ENCODE peak calls at places on chromosomes 4 and X, in four cellular contexts. E is GM12864, L is fibroblast of mammary gland, S is breast epithelium. Y is an unnamed sample.
A peak's percentile ranks its signal among the peaks of the same experiment; 100 is the strongest.

GRCh38 chrX:97587171-97587570 is 703.5 kb downstream of the RPA4 start:
- DNase-seq in L (no peak), E (no peak), S (no peak), Y (no peak)

GRCh38 chr4:139892973-139893736 is 227.5 kb downstream of the MGST2 start:
- DNase-seq in E (no peak), L (no peak), S (no peak), Y (no peak)

GRCh38 chr4:186297013-186297645 is 31.1 kb downstream of the F11 start:
- DNase-seq in L (peak; percentile 62), S (no peak), E (peak; percentile 16), Y (peak; percentile 40)

GRCh38 chrX:9816094-9816700 is 30.0 kb downstream of the SHROOM2 start:
- DNase-seq in L (no peak), E (no peak), S (no peak), Y (no peak)

GRCh38 chrX:132743086-132743485 is 215.3 kb downstream of the HS6ST2 start:
- DNase-seq in S (no peak), L (no peak), E (no peak), Y (no peak)

GRCh38 chr4:21900211-21900610 is 48.4 kb downstream of the KCNIP4 start:
- DNase-seq in S (no peak), L (peak; percentile 39), E (no peak), Y (peak; percentile 24)

GRCh38 chr4:184331155-184331995 is 113.7 kb upstream of the ENPP6 start:
- DNase-seq in L (no peak), S (peak; percentile 82), E (no peak), Y (no peak)

GRCh38 chr4:150960079-150960478 is 55.0 kb downstream of the LRBA start:
- DNase-seq in E (no peak), S (no peak), L (peak; percentile 62), Y (peak; percentile 21)

GRCh38 chrX:115067812-115068211 is 50.4 kb upstream of the IL13RA2 start:
- DNase-seq in L (peak; percentile 37), E (no peak), S (no peak), Y (no peak)

GRCh38 chr4:128589384-128589957 is 220.0 kb upstream of the JADE1 start:
- DNase-seq in S (no peak), E (no peak), L (no peak), Y (no peak)

GRCh38 chrX:110170029-110170428 is 147.9 kb downstream of the AMMECR1 start:
- DNase-seq in L (no peak), E (no peak), S (no peak), Y (no peak)

GRCh38 chr4:115851918-115852766 is 738.7 kb upstream of the NDST4 start:
- DNase-seq in L (peak; percentile 22), S (no peak), E (peak; percentile 44), Y (no peak)
- TF ChIP-seq CTCF in L (peak; percentile 28), S (peak; percentile 34), E (peak; percentile 82), Y (no peak)

DNA sequence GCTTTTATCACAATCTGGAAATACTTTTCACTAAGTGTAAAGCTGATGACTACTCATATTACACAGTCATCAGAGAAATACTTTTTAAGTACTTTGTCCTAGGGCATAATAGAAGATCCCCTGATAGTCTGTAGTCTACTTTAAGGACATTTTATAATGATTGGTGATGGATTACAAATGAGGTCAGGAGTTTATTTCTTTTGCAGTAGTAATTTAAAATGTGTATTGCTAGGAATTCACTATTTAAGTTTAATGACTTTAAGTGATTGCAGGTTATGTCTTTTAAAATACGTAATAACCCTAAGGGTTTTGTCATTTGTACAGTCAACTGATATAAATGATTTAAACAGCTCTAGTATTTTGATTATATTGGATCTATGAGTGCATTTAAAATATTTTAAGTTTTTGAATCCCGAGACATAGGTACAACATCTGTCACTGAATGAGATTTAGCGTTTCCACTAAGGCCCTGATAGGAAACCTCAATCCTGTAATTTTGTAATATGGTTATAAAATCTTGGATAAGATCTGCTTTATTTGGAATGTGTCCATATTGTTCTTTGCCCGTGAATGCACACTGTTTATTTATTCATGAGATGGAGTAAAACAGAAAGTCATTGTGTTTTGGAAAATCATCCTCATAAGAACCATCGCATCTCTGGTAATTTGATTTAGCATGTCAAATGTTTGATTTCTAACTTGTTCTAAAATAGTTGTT is 189.4 kb downstream of the ARAP2 start:
- DNase-seq in E (no peak), L (no peak), S (no peak), Y (no peak)
- H3K4me3 ChIP-seq in E (no peak overlapping the region), L (no peak overlapping the region), S (no peak overlapping the region), Y (no peak overlapping the region)

GRCh38 chr4:16160457-16160856 is 65.8 kb downstream of the TAPT1 start:
- DNase-seq in S (no peak), E (no peak), L (no peak), Y (no peak)

GRCh38 chr4:16158504-16158852 is 67.8 kb downstream of the TAPT1 start:
- DNase-seq in S (no peak), L (no peak), E (no peak), Y (no peak)

GRCh38 chr4:16159321-16159720 is 67.0 kb downstream of the TAPT1 start:
- DNase-seq in S (no peak), E (no peak), L (no peak), Y (no peak)

GRCh38 chr4:16162891-16163290 is 63.4 kb downstream of the TAPT1 start:
- DNase-seq in E (no peak), L (no peak), S (no peak), Y (no peak)

GRCh38 chr4:16161866-16162408 is 64.3 kb downstream of the TAPT1 start:
- DNase-seq in S (no peak), L (no peak), E (no peak), Y (no peak)
- TF ChIP-seq CTCF in S (no peak), L (no peak), E (no peak), Y (no peak)

DNA sequence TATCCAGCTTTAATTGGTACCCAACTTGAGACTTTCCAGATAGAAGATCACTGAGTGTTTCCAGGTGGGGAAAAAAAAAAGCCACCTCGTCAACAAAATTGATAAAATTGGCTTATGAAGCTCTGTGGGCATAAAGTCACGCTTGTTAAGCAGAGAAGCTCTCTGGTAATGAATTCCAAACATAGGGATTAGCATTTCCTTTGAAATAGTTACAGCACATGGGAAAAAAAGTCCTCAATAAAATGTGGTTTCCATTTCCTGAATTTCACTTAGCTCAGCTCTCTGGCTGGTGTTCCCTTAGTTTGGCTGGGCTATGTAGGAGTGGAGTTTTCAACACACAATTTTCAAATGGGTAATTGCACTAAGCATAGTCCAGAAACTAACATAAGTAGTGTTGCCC is 445.9 kb downstream of the SMARCA1 start:
- DNase-seq in E (no peak), L (no peak), S (no peak), Y (no peak)
- H3K4me3 ChIP-seq in E (no peak overlapping the region), L (no peak overlapping the region), S (no peak overlapping the region), Y (no peak overlapping the region)

GRCh38 chrX:122501652-122502051 is 682.4 kb upstream of the GRIA3 start:
- DNase-seq in S (no peak), E (no peak), L (no peak), Y (no peak)
- TF ChIP-seq CTCF in S (no peak), E (no peak), L (no peak), Y (no peak)

GRCh38 chr4:153419029-153419428 is 47.1 kb upstream of the TMEM131L start:
- DNase-seq in E (no peak), S (no peak), L (no peak), Y (no peak)
- H3K4me3 ChIP-seq in E (no peak overlapping the region), S (no peak overlapping the region), L (no peak overlapping the region), Y (no peak overlapping the region)

DNA sequence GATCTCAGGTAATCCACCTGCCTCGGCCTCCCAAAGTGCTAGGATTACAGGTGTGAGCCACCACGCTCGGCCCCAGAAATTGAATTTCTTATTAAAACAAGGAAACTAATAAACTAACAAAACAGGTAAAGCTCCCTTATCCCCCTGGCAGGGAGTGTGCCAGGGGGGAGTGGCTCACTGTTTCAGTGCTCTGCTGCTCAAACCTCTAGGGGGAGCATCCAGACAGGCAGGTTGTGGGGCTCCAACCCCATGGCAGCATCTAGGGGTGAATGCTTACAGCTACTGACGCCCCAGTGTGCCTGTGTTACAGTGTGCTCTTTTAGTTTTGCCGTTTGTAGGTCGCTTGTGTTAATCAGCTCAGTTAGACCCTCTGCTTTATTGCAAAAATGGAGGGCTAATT is 605.0 kb downstream of the GABRG1 start:
- DNase-seq in L (no peak), E (no peak), S (no peak), Y (no peak)
- TF ChIP-seq CTCF in L (no peak), E (no peak), S (no peak), Y (no peak)